ENCODE peak calls at places on chromosomes 6 and 20, in five cellular contexts. I is body of pancreas, K is dorsolateral prefrontal cortex, V is ovary, F is left lung. U is an unnamed sample.

GRCh38 chr20:39607124-39607523 is 645.0 kb downstream of the DHX35 start:
- DNase-seq in I (no peak), K (no peak), V (no peak), F (no peak), U (no peak)

GRCh38 chr20:61263084-61263695 is 11.1 kb downstream of the CDH4 start:
- DNase-seq in I (no peak), K (no peak), V (no peak), F (no peak), U (no peak)

GRCh38 chr6:156395276-156395675 is 381.9 kb upstream of the ARID1B start:
- DNase-seq in I (no peak), K (no peak), V (no peak), F (no peak), U (no peak)

GRCh38 chr20:275791-276190 is 14.8 kb downstream of the C20orf96 start:
- DNase-seq in I (no peak), K (no peak), V (no peak), F (no peak), U (no peak)

GRCh38 chr20:46268131-46268611 is 40.1 kb downstream of the CDH22 start:
- DNase-seq in I (no peak), K (no peak), V (no peak), F (no peak), U (no peak)

GRCh38 chr20:55415567-55416142 is 589.7 kb downstream of the CBLN4 start:
- DNase-seq in I (no peak), K (no peak), V (no peak), F (no peak), U (no peak)

GRCh38 chr6:148854086-148854485 is 107.3 kb downstream of the UST start:
- DNase-seq in I (peak), K (no peak), V (no peak), F (no peak), U (no peak)

GRCh38 chr6:81570673-81571072 is 181.8 kb downstream of the TENT5A start:
- DNase-seq in I (no peak), K (no peak), V (no peak), F (no peak), U (no peak)

GRCh38 chr6:63640062-63640461 is 4.5 kb downstream of the PHF3 start:
- DNase-seq in I (no peak), K (no peak), V (no peak), F (no peak), U (no peak)

GRCh38 chr6:14126250-14126649 is 8.7 kb downstream of the CD83 start:
- DNase-seq in I (no peak), K (no peak), V (no peak), F (no peak), U (no peak)

GRCh38 chr20:21191839-21192238 is 66.0 kb downstream of the KIZ start:
- DNase-seq in I (no peak), K (no peak), V (peak), F (no peak), U (no peak)

DNA sequence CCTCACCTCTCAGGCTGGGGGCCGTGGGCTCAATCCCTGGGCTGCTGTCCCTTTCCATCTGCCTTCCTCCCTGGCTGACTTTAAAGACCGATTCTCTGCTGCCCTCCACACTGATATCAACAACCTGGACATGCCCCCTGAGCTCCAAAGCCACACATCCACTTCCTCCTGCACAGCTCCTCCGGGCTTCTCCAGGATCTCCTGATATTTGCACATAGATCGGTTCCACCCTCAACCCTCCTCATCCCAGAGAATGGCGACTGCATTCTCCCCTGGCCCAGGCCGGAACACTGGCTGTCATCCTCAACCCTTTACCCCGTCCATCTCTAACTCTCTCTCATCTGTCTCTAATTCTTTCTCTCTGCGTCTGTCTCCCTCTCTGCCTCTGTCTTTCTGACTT is 21.0 kb upstream of the NOL4L start:
- DNase-seq in I (no peak), K (no peak), V (no peak), F (no peak), U (no peak)
- H3K27ac ChIP-seq in I (no peak), K (no peak), V (no peak), F (no peak), U (no peak)

GRCh38 chr6:35318845-35319220 is 21.2 kb downstream of the DEF6 start:
- DNase-seq in I (no peak), K (no peak), V (no peak), F (no peak), U (no peak)

GRCh38 chr6:35321091-35321490 is 21.3 kb upstream of the PPARD start:
- DNase-seq in I (no peak), K (no peak), V (no peak), F (no peak), U (no peak)

GRCh38 chr6:35318200-35318844 is 20.7 kb downstream of the DEF6 start:
- DNase-seq in I (peak), K (peak), V (peak), F (peak), U (peak)

GRCh38 chr6:35320031-35320410 is 22.3 kb upstream of the PPARD start:
- DNase-seq in I (no peak), K (no peak), V (no peak), F (no peak), U (no peak)

DNA sequence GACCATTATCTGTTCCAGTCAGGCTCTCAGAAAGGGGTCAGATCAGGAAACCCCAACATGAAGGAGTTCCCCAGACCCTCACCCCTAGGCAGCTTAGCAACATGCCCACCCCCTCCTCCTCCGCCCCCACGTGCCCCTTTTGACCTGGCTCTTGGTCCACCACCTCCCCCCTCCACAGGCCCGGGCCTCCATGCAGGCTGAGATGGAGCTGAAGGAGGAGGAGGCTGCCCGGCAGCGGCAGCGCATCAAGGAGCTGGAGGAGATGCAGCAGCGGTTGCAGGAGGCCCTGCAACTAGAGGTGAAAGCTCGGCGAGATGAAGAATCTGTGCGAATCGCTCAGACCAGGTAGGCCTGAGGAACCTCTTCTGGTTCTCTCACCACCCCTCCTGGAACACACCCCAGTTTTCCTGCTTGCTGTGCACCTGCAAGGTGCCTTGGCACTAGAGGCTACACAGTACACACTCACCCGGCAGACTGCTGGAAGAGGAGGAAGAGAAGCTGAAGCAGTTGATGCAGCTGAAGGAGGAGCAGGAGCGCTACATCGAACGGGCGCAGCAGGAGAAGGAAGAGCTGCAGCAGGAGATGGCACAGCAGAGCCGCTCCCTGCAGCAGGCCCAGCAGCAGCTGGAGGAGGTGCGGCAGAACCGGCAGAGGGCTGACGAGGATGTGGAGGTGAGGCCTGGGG is 21.9 kb downstream of the DEF6 start:
- DNase-seq in I (no peak), K (no peak), V (no peak), F (no peak), U (no peak)
- H3K4me3 ChIP-seq in I (no peak), K (no peak), V (no peak), F (no peak), U (no peak)

DNA sequence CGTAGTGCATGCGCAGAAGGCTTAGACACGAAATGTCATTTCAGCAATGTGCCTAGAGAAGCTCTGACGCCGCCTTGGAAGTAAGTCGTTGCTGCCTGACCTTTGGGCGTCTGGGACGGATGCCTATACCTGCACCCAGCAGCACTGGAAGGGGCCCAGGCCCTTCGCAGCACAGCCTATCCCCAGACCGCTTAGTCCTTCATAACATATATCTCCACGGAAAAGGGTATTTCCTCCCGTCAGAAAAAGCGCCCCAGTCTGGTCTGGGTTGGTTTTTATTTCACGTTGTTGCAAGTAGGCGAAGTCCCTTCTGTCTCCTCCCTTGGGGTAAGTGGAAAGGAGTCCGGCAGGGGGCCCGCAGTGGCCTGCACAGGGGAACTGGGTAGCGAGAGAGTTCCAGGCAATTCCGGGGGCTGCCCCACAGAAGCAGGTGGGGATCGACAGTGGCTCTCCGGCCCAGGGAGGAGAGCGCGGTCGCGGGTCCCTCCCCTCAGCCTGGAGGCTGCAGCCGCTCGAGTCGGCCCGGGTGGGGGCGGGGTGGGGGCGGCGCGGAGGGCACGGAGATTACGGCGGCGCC is 558 bp upstream of the EYA4 start:
- DNase-seq in I (no peak), K (no peak), V (no peak), F (peak), U (peak)
- TF ChIP-seq CTCF in I (no peak), K (no peak), V (no peak), F (no peak), U (no peak)

GRCh38 chr6:89693207-89693606 is 54.7 kb upstream of the LYRM2 start:
- DNase-seq in I (no peak), K (no peak), V (no peak), F (no peak), U (no peak)
- H3K27ac ChIP-seq in I (no peak), K (no peak), V (no peak), F (no peak), U (no peak)

GRCh38 chr6:11491998-11492397 is 45.6 kb upstream of the TMEM170B start:
- DNase-seq in I (no peak), K (no peak), V (no peak), F (no peak), U (no peak)
- H3K4me3 ChIP-seq in I (no peak), K (no peak), V (no peak), F (no peak), U (no peak)